ENCODE peak calls at places on chromosomes 2 and 18, in seven cellular contexts. G, J, U, W, A, I and O are unnamed samples.
A peak's percentile ranks its signal among the peaks of the same experiment; 100 is the strongest.

GRCh38 chr2:177633910-177634294 is 241.3 kb downstream of the AGPS start:
- DNase-seq in G (no peak), J (no peak), U (no peak), W (no peak), A (no peak), I (no peak), O (no peak)

GRCh38 chr2:196739031-196739430 is 60.5 kb downstream of the GTF3C3 start:
- DNase-seq in G (no peak), J (no peak), U (no peak), W (no peak), A (no peak), I (no peak), O (no peak)

GRCh38 chr2:206556357-206556949 is 85.8 kb upstream of the FAM237A start:
- DNase-seq in G (no peak), J (peak; percentile 42), U (peak; percentile 63), W (no peak), A (no peak), I (no peak), O (no peak)

GRCh38 chr2:109351164-109351756 is 222.3 kb downstream of the SH3RF3 start:
- DNase-seq in G (peak; percentile 33), J (no peak), U (peak; percentile 84), W (peak; percentile 83), A (no peak), I (no peak), O (no peak)

GRCh38 chr2:36780231-36780808 is 83.8 kb downstream of the VIT start:
- DNase-seq in G (no peak), J (peak; percentile 54), U (peak; percentile 74), W (no peak), A (no peak), I (no peak), O (peak; percentile 26)

GRCh38 chr2:82731824-82732223 is 1727.3 kb downstream of the SUCLG1 start:
- DNase-seq in G (no peak), J (no peak), U (no peak), W (no peak), A (no peak), I (no peak), O (no peak)

GRCh38 chr2:53498210-53498609 is 269.4 kb upstream of the CHAC2 start:
- DNase-seq in G (no peak), J (no peak), U (peak; percentile 65), W (no peak), A (no peak), I (no peak), O (no peak)

GRCh38 chr2:223956267-223956666 is 996 bp upstream of the MRPL44 start:
- DNase-seq in G (peak; percentile 42), J (no peak), U (no peak), W (no peak), A (no peak), I (no peak), O (no peak)

GRCh38 chr2:143284087-143284675 is 155.0 kb downstream of the ARHGAP15 start:
- DNase-seq in G (peak; percentile 57), J (no peak), U (peak; percentile 36), W (no peak), A (no peak), I (peak; percentile 16), O (peak; percentile 13)

GRCh38 chr2:88307817-88308216 is 137.7 kb downstream of the THNSL2 start:
- DNase-seq in G (peak; percentile 77), J (peak; percentile 10), U (no peak), W (no peak), A (no peak), I (no peak), O (no peak)

GRCh38 chr2:20611844-20612356 is 39.0 kb downstream of the HS1BP3 start:
- DNase-seq in G (no peak), J (no peak), U (no peak), W (no peak), A (peak; percentile 14), I (no peak), O (no peak)

GRCh38 chr2:64324746-64325410 is 129.1 kb upstream of the LGALSL start:
- DNase-seq in G (no peak), J (no peak), U (no peak), W (no peak), A (no peak), I (no peak), O (no peak)

GRCh38 chr18:2994603-2995432 is 18.1 kb downstream of the LPIN2 start:
- DNase-seq in G (peak; percentile 73), J (no peak), U (no peak), W (peak; percentile 55), A (no peak), I (no peak), O (no peak)

GRCh38 chr2:226137201-226137811 is 662.3 kb downstream of the IRS1 start:
- DNase-seq in G (no peak), J (no peak), U (no peak), W (no peak), A (no peak), I (no peak), O (no peak)

GRCh38 chr2:28506112-28506511 is 10.3 kb downstream of the PLB1 start:
- DNase-seq in G (no peak), J (no peak), U (no peak), W (no peak), A (no peak), I (no peak), O (no peak)

GRCh38 chr2:53331667-53332066 is 435.9 kb upstream of the CHAC2 start:
- DNase-seq in G (no peak), J (no peak), U (no peak), W (no peak), A (no peak), I (no peak), O (no peak)

GRCh38 chr2:171289336-171289735 is 128.6 kb upstream of the TLK1 start:
- DNase-seq in G (no peak), J (no peak), U (no peak), W (no peak), A (no peak), I (no peak), O (no peak)

GRCh38 chr2:19611491-19612332 is 253.3 kb upstream of the OSR1 start:
- DNase-seq in G (no peak), J (no peak), U (peak; percentile 99), W (no peak), A (no peak), I (no peak), O (no peak)

GRCh38 chr2:215507836-215508235 is 72.0 kb upstream of the FN1 start:
- DNase-seq in G (no peak), J (no peak), U (no peak), W (no peak), A (no peak), I (no peak), O (no peak)

GRCh38 chr2:20665261-20666113 is 1.5 kb upstream of the GDF7 start:
- DNase-seq in G (peak; percentile 79), J (no peak), U (no peak), W (no peak), A (peak; percentile 30), I (no peak), O (peak; percentile 35)

GRCh38 chr2:241053576-241054251 is 48.4 kb downstream of the MTERF4 start:
- DNase-seq in G (no peak), J (no peak), U (no peak), W (no peak), A (no peak), I (no peak), O (no peak)

GRCh38 chr2:22359020-22359672 is 1025.8 kb upstream of the KLHL29 start:
- DNase-seq in G (peak; percentile 78), J (no peak), U (no peak), W (no peak), A (no peak), I (no peak), O (no peak)

GRCh38 chr2:22360735-22361374 is 1024.1 kb upstream of the KLHL29 start:
- DNase-seq in G (no peak), J (no peak), U (no peak), W (no peak), A (no peak), I (no peak), O (no peak)

GRCh38 chr2:22361571-22361970 is 1023.4 kb upstream of the KLHL29 start:
- DNase-seq in G (no peak), J (no peak), U (no peak), W (no peak), A (no peak), I (no peak), O (no peak)

DNA sequence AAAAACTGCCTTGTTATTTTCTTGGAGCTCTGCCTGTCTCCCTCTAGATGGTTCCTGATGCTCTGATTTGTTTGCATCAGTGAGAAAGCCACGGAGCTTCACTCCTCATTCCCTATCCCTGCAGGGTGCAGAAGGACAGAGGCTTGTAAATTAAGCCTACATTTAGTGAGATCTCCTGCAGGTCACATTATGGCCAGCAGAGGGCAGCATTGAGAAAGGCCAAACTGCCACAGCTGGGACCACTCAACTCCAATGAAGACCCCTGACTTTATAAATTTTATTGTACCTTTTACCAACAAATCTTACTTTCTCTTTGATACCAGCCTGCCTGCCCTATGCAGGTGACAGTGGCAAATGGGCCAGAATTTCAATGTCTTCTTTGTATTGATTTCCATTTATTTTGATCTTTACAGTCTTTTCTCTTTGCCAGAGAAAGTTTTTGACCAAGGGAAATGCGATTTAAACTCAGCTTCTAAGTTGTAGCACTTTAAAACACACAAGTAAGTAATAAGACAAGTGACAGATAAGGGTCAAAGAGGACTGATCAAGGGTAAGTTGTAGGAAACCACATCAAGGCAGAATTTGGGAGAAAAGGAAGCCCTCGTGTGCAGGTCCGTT is 1029.1 kb upstream of the KLHL29 start:
- DNase-seq in G (peak; percentile 96), J (peak; percentile 13), U (no peak), W (peak; percentile 33), A (peak; percentile 47), I (peak; percentile 88), O (peak; percentile 86)
- TF ChIP-seq CTCF in G (peak; percentile 97), J (peak; percentile 87), U (peak; percentile 52), W (peak; percentile 68), A (peak; percentile 47), I (peak; percentile 97), O (peak; percentile 95)

GRCh38 chr2:213627835-213628234 is 343.6 kb downstream of the SPAG16 start:
- DNase-seq in G (no peak), J (no peak), U (no peak), W (no peak), A (no peak), I (no peak), O (no peak)

GRCh38 chr2:213627054-213627710 is 342.9 kb downstream of the SPAG16 start:
- DNase-seq in G (no peak), J (no peak), U (no peak), W (no peak), A (no peak), I (no peak), O (no peak)
- TF ChIP-seq CTCF in G (peak; percentile 37), J (no peak), U (no peak), W (no peak), A (no peak), I (no peak), O (no peak)

GRCh38 chr2:154375625-154376020 is 322.9 kb upstream of the KCNJ3 start:
- DNase-seq in G (peak; percentile 50), J (peak; percentile 25), U (peak; percentile 63), W (no peak), A (no peak), I (no peak), O (peak; percentile 5)
- TF ChIP-seq CTCF in G (peak; percentile 74), J (peak; percentile 53), U (no peak), W (peak; percentile 22), A (no peak), I (peak; percentile 56), O (peak; percentile 51)

GRCh38 chr2:84927275-84927627 is 21.8 kb downstream of the TMSB10 start:
- DNase-seq in G (no peak), J (no peak), U (no peak), W (no peak), A (no peak), I (no peak), O (no peak)
- TF ChIP-seq CTCF in G (no peak), J (no peak), U (no peak), W (no peak), A (no peak), I (peak; percentile 29), O (peak; percentile 33)